ENCODE peak calls at places on chromosomes 13 and 19, in seven cellular contexts. B is fibroblast of lung, L is GM20000, X is type B pancreatic cell, U is cardiac fibroblast, K is sigmoid colon, E is nephron progenitor cell. M is an unnamed sample.

GRCh38 chr19:6464070-6464873 is at the start of gene CRB3:
- DNase-seq in B (no peak), L (peak; percentile 39), X (peak; percentile 84), U (no peak), K (no peak), E (peak; percentile 36), M (no peak)

GRCh38 chr19:10603084-10603872 is 16.2 kb upstream of the AP1M2 start:
- DNase-seq in B (no peak), L (peak; percentile 71), X (no peak), U (peak; percentile 21), K (peak; percentile 68), E (peak; percentile 33), M (no peak)

GRCh38 chr13:94712812-94713555 is 639 bp upstream of the SOX21 start:
- DNase-seq in B (peak; percentile 59), L (peak; percentile 13), X (peak; percentile 74), U (peak; percentile 74), K (peak; percentile 66), E (peak; percentile 68), M (no peak)

GRCh38 chr13:66995366-66995663 is 234.8 kb downstream of the PCDH9 start:
- DNase-seq in B (no peak), L (peak; percentile 21), X (no peak), U (no peak), K (no peak), E (no peak), M (no peak)

GRCh38 chr19:50266041-50266440 is 62.6 kb downstream of the MYH14 start:
- DNase-seq in B (no peak), L (no peak), X (no peak), U (no peak), K (no peak), E (no peak), M (no peak)

GRCh38 chr13:32116210-32116609 is 84.6 kb downstream of the FRY start:
- DNase-seq in B (no peak), L (peak; percentile 22), X (no peak), U (peak; percentile 31), K (no peak), E (no peak), M (no peak)

GRCh38 chr19:27738569-27739193 is 1474.3 kb downstream of the UQCRFS1 start:
- DNase-seq in B (no peak), L (no peak), X (peak; percentile 13), U (no peak), K (no peak), E (no peak), M (peak; percentile 57)

GRCh38 chr19:50492303-50493052 is 15.8 kb upstream of the GARIN5A start:
- DNase-seq in B (no peak), L (no peak), X (no peak), U (no peak), K (peak; percentile 45), E (no peak), M (no peak)

GRCh38 chr19:10872551-10873107 is 1.3 kb downstream of the CARM1 start:
- DNase-seq in B (no peak), L (no peak), X (no peak), U (no peak), K (no peak), E (no peak), M (no peak)

GRCh38 chr13:112095354-112095753 is 28.4 kb downstream of the SOX1 start:
- DNase-seq in B (no peak), L (no peak), X (no peak), U (no peak), K (peak; percentile 43), E (no peak), M (peak; percentile 75)

GRCh38 chr19:4916292-4917082 is 7.2 kb downstream of the UHRF1 start:
- DNase-seq in B (no peak), L (peak; percentile 74), X (no peak), U (no peak), K (no peak), E (no peak), M (no peak)

GRCh38 chr19:52959613-52960295 is 2.9 kb downstream of the ZNF816 start:
- DNase-seq in B (no peak), L (no peak), X (no peak), U (no peak), K (no peak), E (no peak), M (no peak)

GRCh38 chr19:2391118-2391725 is 31.2 kb downstream of the TMPRSS9 start:
- DNase-seq in B (peak; percentile 82), L (peak; percentile 74), X (no peak), U (peak; percentile 82), K (no peak), E (peak; percentile 33), M (no peak)

GRCh38 chr13:106753241-106753640 is 185.3 kb upstream of the ARGLU1 start:
- DNase-seq in B (no peak), L (no peak), X (no peak), U (no peak), K (no peak), E (no peak), M (no peak)

GRCh38 chr13:34931572-34931971 is 10.5 kb upstream of the NBEA start:
- DNase-seq in B (no peak), L (no peak), X (no peak), U (peak; percentile 14), K (no peak), E (no peak), M (no peak)

GRCh38 chr19:54388001-54388802 is 23.5 kb upstream of the LAIR1 start:
- DNase-seq in B (no peak), L (peak; percentile 43), X (no peak), U (no peak), K (no peak), E (peak; percentile 2), M (no peak)

GRCh38 chr13:113113846-113114271 is 8.3 kb downstream of the F7 start:
- DNase-seq in B (no peak), L (no peak), X (no peak), U (no peak), K (peak; percentile 33), E (no peak), M (peak; percentile 80)

GRCh38 chr13:43054803-43055802 is 31.7 kb downstream of the DNAJC15 start:
- DNase-seq in B (peak; percentile 84), L (no peak), X (no peak), U (peak; percentile 84), K (no peak), E (peak; percentile 55), M (no peak)

GRCh38 chr13:50085063-50085462 is 69.8 kb downstream of the KCNRG start:
- DNase-seq in B (peak; percentile 71), L (no peak), X (no peak), U (peak; percentile 66), K (no peak), E (peak; percentile 5), M (no peak)

GRCh38 chr19:50314724-50315700 is 14.2 kb downstream of the KCNC3 start:
- DNase-seq in B (no peak), L (no peak), X (no peak), U (no peak), K (no peak), E (peak; percentile 65), M (no peak)

GRCh38 chr13:42498521-42498920 is 75.4 kb upstream of the TNFSF11 start:
- DNase-seq in B (no peak), L (no peak), X (no peak), U (no peak), K (no peak), E (no peak), M (no peak)

GRCh38 chr19:18340237-18340989 is at the start of gene PGPEP1:
- DNase-seq in B (peak; percentile 49), L (peak; percentile 92), X (peak; percentile 84), U (peak; percentile 62), K (peak; percentile 80), E (peak; percentile 81), M (peak; percentile 91)

GRCh38 chr19:47607564-47608073 is 1.3 kb upstream of the BICRA start:
- DNase-seq in B (no peak), L (no peak), X (no peak), U (no peak), K (no peak), E (no peak), M (no peak)

GRCh38 chr19:47610546-47610894 is 1.6 kb downstream of the BICRA start:
- DNase-seq in B (no peak), L (no peak), X (no peak), U (no peak), K (no peak), E (no peak), M (no peak)

GRCh38 chr19:47608908-47609879 is at the start of gene BICRA:
- DNase-seq in B (peak; percentile 82), L (peak; percentile 93), X (peak; percentile 90), U (peak; percentile 88), K (peak; percentile 94), E (peak; percentile 87), M (peak; percentile 95)

GRCh38 chr19:47609885-47610545 is 1.1 kb downstream of the BICRA start:
- DNase-seq in B (peak; percentile 38), L (peak; percentile 47), X (peak; percentile 72), U (peak; percentile 57), K (peak; percentile 80), E (peak; percentile 70), M (peak; percentile 86)

GRCh38 chr19:47608074-47608907 is 643 bp upstream of the BICRA start:
- DNase-seq in B (peak; percentile 92), L (peak; percentile 99), X (peak; percentile 99), U (peak; percentile 97), K (peak; percentile 97), E (peak; percentile 97), M (peak; percentile 99)
- TF ChIP-seq CTCF in B (peak; percentile 18), L (no peak), X (peak; percentile 58), U (peak; percentile 39), K (no peak), E (no peak), M (peak; percentile 40)

DNA sequence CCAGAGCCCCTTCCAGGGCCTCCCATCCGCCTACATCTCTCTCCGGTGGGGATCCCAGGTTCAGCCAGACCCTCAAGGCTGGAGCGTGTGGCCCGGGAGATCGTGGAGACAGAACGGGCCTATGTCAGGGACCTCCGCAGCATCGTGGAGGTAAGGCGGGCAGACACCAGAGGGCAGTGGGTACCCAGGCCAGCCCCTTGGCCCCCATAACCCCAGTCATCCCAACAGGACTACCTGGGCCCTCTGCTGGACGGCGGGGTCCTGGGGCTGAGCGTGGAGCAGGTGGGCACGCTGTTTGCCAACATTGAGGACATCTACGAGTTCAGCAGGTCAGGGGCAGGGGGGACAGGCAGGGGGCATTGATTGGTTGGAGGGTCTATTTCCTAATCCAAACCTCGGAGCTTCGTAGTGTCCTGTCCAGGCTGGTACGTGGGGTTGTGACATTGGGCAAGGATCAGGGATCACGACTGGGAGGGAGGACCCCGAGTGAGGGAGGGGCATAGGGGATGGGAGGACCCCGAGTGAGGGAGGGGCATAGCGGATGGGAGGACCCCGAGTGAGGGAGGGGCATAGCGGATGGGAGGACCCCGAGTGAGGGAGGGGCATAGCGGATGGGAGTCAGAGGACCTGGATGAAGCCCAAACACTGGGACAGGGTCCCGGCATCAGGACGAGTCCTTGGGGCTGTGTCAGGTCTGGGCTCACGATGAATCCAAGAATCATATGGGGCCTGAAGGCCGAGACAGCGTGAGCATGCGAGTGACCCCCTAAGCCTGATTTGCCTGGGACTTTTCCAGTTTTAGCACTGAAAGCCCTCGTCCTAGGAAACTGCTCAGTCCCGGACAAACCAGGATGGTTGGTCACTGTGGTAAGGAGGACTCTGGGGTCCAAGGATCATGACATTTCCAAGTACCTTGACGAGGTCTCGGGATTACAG is 2.9 kb downstream of the PLEKHG2 start:
- DNase-seq in B (no peak), L (no peak), X (no peak), U (no peak), K (peak; percentile 74), E (no peak), M (no peak)
- TF ChIP-seq CTCF in B (no peak), L (no peak), X (no peak), U (peak; percentile 2), K (no peak), E (no peak), M (no peak)

GRCh38 chr19:37779139-37780035 is at the start of gene ZNF573:
- DNase-seq in B (peak; percentile 91), L (peak; percentile 87), X (peak; percentile 82), U (peak; percentile 91), K (peak; percentile 87), E (peak; percentile 80), M (peak; percentile 91)
- TF ChIP-seq CTCF in B (peak; percentile 6), L (no peak), X (peak; percentile 54), U (peak; percentile 32), K (peak; percentile 32), E (no peak), M (no peak)

GRCh38 chr13:28658796-28659610 is at the start of gene POMP:
- DNase-seq in B (peak; percentile 94), L (peak; percentile 90), X (peak; percentile 90), U (peak; percentile 98), K (peak; percentile 96), E (peak; percentile 88), M (peak; percentile 97)
- TF ChIP-seq CTCF in B (no peak), L (no peak), X (no peak), U (no peak), K (no peak), E (no peak), M (no peak)

M was measured in osteocyte.